ENCODE peak calls at places on chromosomes 2 and 18, in ten cellular contexts. R, Y, S, Q, N, J, O, L, T and B are unnamed samples.

GRCh38 chr2:136118819-136119716 is 1.1 kb upstream of the CXCR4 start:
- DNase-seq in R (no peak), Y (no peak), S (no peak), Q (peak; percentile 45), N (peak; percentile 88), J (peak; percentile 81), O (peak; percentile 60), L (peak; percentile 91), T (peak; percentile 82), B (no peak)

GRCh38 chr18:22604986-22605421 is 187.3 kb upstream of the CTAGE1 start:
- DNase-seq in R (no peak), Y (no peak), S (no peak), Q (no peak), N (no peak), J (no peak), O (no peak), L (no peak), T (no peak), B (no peak)

GRCh38 chr2:218217366-218218309 is 649 bp downstream of the ARPC2 start:
- DNase-seq in R (no peak), Y (no peak), S (peak; percentile 35), Q (no peak), N (peak; percentile 86), J (peak; percentile 52), O (peak; percentile 58), L (peak; percentile 86), T (peak; percentile 48), B (no peak)

GRCh38 chr2:105409717-105410116 is 10.9 kb upstream of the FHL2 start:
- DNase-seq in R (no peak), Y (peak; percentile 66), S (no peak), Q (no peak), N (no peak), J (no peak), O (peak; percentile 72), L (no peak), T (no peak), B (peak; percentile 91)

GRCh38 chr2:185807351-185807750 is 68.7 kb downstream of the FSIP2 start:
- DNase-seq in R (no peak), Y (no peak), S (no peak), Q (no peak), N (no peak), J (no peak), O (no peak), L (no peak), T (no peak), B (no peak)

GRCh38 chr2:138641277-138641676 is 138.9 kb downstream of the NXPH2 start:
- DNase-seq in R (no peak), Y (no peak), S (no peak), Q (no peak), N (no peak), J (no peak), O (no peak), L (no peak), T (no peak), B (no peak)

GRCh38 chr2:134819334-134819733 is 19.1 kb upstream of the ACMSD start:
- DNase-seq in R (no peak), Y (no peak), S (no peak), Q (no peak), N (no peak), J (no peak), O (no peak), L (no peak), T (no peak), B (peak; percentile 11)

GRCh38 chr2:3127279-3127690 is 250.3 kb downstream of the EIPR1 start:
- DNase-seq in R (no peak), Y (no peak), S (no peak), Q (peak; percentile 76), N (no peak), J (no peak), O (no peak), L (peak; percentile 14), T (no peak), B (no peak)

GRCh38 chr2:31515586-31515985 is 65.2 kb downstream of the SRD5A2 start:
- DNase-seq in R (no peak), Y (no peak), S (no peak), Q (no peak), N (no peak), J (no peak), O (no peak), L (no peak), T (no peak), B (no peak)

GRCh38 chr18:42480521-42480920 is 525.5 kb downstream of the PIK3C3 start:
- DNase-seq in R (no peak), Y (no peak), S (no peak), Q (no peak), N (no peak), J (no peak), O (no peak), L (no peak), T (no peak), B (no peak)

GRCh38 chr2:131146749-131147148 is 41.6 kb downstream of the PLEKHB2 start:
- DNase-seq in R (no peak), Y (no peak), S (no peak), Q (no peak), N (no peak), J (no peak), O (no peak), L (no peak), T (no peak), B (no peak)

GRCh38 chr2:36322108-36322507 is 33.5 kb upstream of the CRIM1 start:
- DNase-seq in R (peak; percentile 19), Y (no peak), S (no peak), Q (no peak), N (no peak), J (no peak), O (no peak), L (no peak), T (no peak), B (peak; percentile 41)

GRCh38 chr2:200383380-200384110 is 77.1 kb downstream of the SPATS2L start:
- DNase-seq in R (no peak), Y (no peak), S (no peak), Q (no peak), N (no peak), J (no peak), O (no peak), L (no peak), T (no peak), B (peak; percentile 41)

GRCh38 chr2:86791574-86791973 is 861 bp upstream of the CD8A start:
- DNase-seq in R (no peak), Y (no peak), S (no peak), Q (no peak), N (no peak), J (no peak), O (no peak), L (no peak), T (no peak), B (no peak)

GRCh38 chr18:46070232-46070631 is 1.8 kb downstream of the PSTPIP2 start:
- DNase-seq in R (no peak), Y (no peak), S (no peak), Q (no peak), N (no peak), J (no peak), O (no peak), L (no peak), T (no peak), B (no peak)

GRCh38 chr2:133760366-133760765 is 192.1 kb upstream of the NCKAP5 start:
- DNase-seq in R (no peak), Y (peak; percentile 93), S (no peak), Q (no peak), N (no peak), J (no peak), O (no peak), L (no peak), T (no peak), B (peak; percentile 57)

GRCh38 chr2:84793641-84794040 is 87.2 kb downstream of the TRABD2A start:
- DNase-seq in R (no peak), Y (no peak), S (no peak), Q (no peak), N (no peak), J (no peak), O (no peak), L (no peak), T (no peak), B (no peak)

GRCh38 chr2:218888341-218888740 is 7.7 kb downstream of the WNT10A start:
- DNase-seq in R (no peak), Y (no peak), S (no peak), Q (no peak), N (no peak), J (no peak), O (no peak), L (peak; percentile 7), T (no peak), B (no peak)

GRCh38 chr2:58428286-58428552 is 187.1 kb upstream of the FANCL start:
- DNase-seq in R (no peak), Y (no peak), S (no peak), Q (peak; percentile 41), N (no peak), J (no peak), O (no peak), L (no peak), T (no peak), B (no peak)

GRCh38 chr2:53242090-53242489 is 525.5 kb upstream of the CHAC2 start:
- DNase-seq in R (no peak), Y (no peak), S (no peak), Q (no peak), N (no peak), J (no peak), O (no peak), L (no peak), T (no peak), B (no peak)